ENCODE peak calls at places on chromosomes 11 and 22, in four cellular contexts. N, D, W and A are unnamed samples. For H3K4me1, the result is how much of the 10 kb centered on the place peaks cover.

GRCh38 chr11:38182126-38182907 is 1584.3 kb upstream of the RAG2 start:
- DNase-seq in N (no peak), D (no peak), W (no peak), A (no peak)

GRCh38 chr11:11179239-11179638 is 173.8 kb downstream of the CSNK2A3 start:
- DNase-seq in N (no peak), D (no peak), W (no peak), A (peak)

GRCh38 chr11:81892770-81893635 is 840.7 kb downstream of the FAM181B start:
- DNase-seq in N (no peak), D (no peak), W (peak), A (no peak)

GRCh38 chr11:89667001-89667400 is 43.1 kb upstream of the TRIM77 start:
- DNase-seq in N (no peak), D (no peak), W (no peak), A (no peak)

GRCh38 chr11:93532285-93532789 is 10.9 kb downstream of the SMCO4 start:
- DNase-seq in N (no peak), D (no peak), W (no peak), A (no peak)

GRCh38 chr11:79011357-79011756 is 429.5 kb downstream of the TENM4 start:
- DNase-seq in N (no peak), D (no peak), W (no peak), A (no peak)

GRCh38 chr22:26174280-26174679 is 5.0 kb downstream of the SEZ6L start:
- DNase-seq in N (no peak), D (no peak), W (no peak), A (no peak)

GRCh38 chr11:128289048-128289447 is 298.3 kb downstream of the ETS1 start:
- DNase-seq in N (no peak), D (no peak), W (no peak), A (no peak)

GRCh38 chr22:36986242-36986821 is 32.9 kb downstream of the TST start:
- DNase-seq in N (no peak), D (peak), W (no peak), A (peak)

GRCh38 chr11:120995184-120995583 is 28.7 kb upstream of the TBCEL start:
- DNase-seq in N (no peak), D (no peak), W (no peak), A (no peak)

GRCh38 chr22:50684986-50685385 is 12.4 kb downstream of the SHANK3 start:
- DNase-seq in N (no peak), D (peak), W (no peak), A (no peak)

GRCh38 chr22:24601217-24602104 is 1.5 kb upstream of the GGT1 start:
- DNase-seq in N (peak), D (peak), W (no peak), A (peak)

GRCh38 chr11:82261367-82261766 is 472.3 kb downstream of the FAM181B start:
- DNase-seq in N (no peak), D (no peak), W (no peak), A (no peak)

GRCh38 chr11:67563354-67564114 is 20.1 kb upstream of the GSTP1 start:
- DNase-seq in N (peak), D (peak), W (no peak), A (peak)

GRCh38 chr11:10494636-10495463 is 39.8 kb downstream of the AMPD3 start:
- DNase-seq in N (peak), D (no peak), W (no peak), A (no peak)

GRCh38 chr22:20776624-20777405 is 2.9 kb downstream of the SERPIND1 start:
- DNase-seq in N (no peak), D (no peak), W (no peak), A (no peak)
- H3K4me1 ChIP-seq in N (under half), D (under half), W (under half), A (under half)

GRCh38 chr11:72015511-72016061 is 16.9 kb downstream of the IL18BP start:
- DNase-seq in N (no peak), D (no peak), W (no peak), A (no peak)
- TF ChIP-seq CTCF in N (no peak), D (peak), W (no peak), A (no peak)

GRCh38 chr11:7437706-7438105 is 47.6 kb upstream of the OLFML1 start:
- DNase-seq in N (no peak), D (no peak), W (no peak), A (no peak)

GRCh38 chr11:7436146-7436545 is 49.2 kb upstream of the OLFML1 start:
- DNase-seq in N (no peak), D (no peak), W (no peak), A (no peak)

GRCh38 chr11:7439921-7440320 is 45.4 kb upstream of the OLFML1 start:
- DNase-seq in N (no peak), D (no peak), W (no peak), A (no peak)

DNA sequence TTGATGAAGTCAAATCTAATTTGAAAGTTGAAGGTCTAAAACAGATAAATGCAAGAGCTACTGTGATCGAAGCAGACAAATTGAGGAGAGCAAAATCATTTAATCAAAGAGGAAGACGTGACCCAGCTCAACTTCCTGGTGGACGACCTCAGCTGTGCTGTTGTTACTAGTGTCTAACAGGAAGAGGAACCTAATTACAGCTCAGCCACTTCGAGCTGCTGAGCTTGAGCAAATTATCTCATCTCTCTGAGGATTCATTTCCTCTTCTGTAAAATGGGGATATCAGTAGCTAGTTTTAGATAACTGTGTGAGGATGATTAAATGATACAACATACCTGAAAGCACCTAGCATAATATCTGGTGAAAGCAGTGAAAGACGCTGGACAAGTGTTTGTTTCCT is 48.6 kb upstream of the OLFML1 start:
- DNase-seq in N (no peak), D (peak), W (no peak), A (no peak)
- H3K4me3 ChIP-seq in N (no peak), D (no peak), W (no peak), A (no peak)

GRCh38 chr11:77087723-77088225 is 14.9 kb upstream of the OMP start:
- DNase-seq in N (no peak), D (no peak), W (peak), A (peak)
- H3K4me1 ChIP-seq in N (under half), D (under half), W (half or more), A (half or more)

DNA sequence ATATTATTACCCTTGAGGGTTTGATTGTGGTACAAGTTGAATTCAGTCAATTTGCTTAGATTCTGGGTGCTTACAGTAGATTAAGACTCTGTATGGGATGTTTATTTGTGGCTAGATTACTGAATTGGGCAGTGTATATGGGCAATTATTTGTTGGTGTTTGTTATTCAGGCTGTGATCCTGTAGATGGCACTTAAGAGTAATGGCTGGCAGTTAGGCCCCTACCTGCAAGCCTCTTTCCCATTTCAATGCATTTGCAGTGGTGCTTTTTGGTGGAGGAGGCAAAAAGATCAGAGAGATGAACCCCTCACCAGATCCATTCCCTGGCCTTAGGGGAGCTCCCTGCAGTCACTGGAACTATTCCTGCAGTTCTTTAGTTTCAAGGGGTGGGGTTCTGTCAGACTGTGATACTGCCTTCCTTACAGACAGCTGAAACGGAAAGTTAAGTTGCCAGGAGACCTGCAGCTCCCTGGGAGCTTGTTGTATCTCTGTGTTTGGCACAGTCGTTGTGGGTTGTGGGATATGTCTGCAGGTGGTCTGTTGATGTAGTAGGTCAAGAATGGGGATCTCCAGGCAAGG is 199.5 kb downstream of the AASDHPPT start:
- DNase-seq in N (no peak), D (no peak), W (no peak), A (no peak)
- TF ChIP-seq CTCF in N (no peak), D (no peak), W (no peak), A (no peak)

DNA sequence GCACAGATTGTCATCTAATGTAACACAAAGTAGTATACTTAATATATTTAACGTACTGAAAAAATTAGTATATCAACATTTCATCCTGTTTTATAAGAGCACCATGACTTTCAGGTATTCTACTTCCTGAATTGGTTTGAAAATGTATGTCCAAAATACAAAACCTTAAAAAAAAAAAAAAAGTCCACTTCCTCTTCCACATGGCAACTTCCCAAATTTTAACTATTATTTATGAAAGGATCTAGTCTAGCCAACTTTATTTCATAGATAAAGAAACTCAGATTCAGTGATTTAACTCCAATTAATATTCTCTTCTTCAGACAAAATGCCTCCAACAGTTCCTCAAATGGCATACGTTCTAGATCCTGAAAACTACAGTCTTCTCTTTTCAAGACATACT is 44.0 kb downstream of the PIK3C2A start:
- DNase-seq in N (no peak), D (no peak), W (no peak), A (no peak)
- H3K4me3 ChIP-seq in N (no peak), D (no peak), W (no peak), A (no peak)